ENCODE peak calls at places on chromosomes 4 and X, in ten cellular contexts. W is AG04449, Y is heart left ventricle, F is GM23248, L is testis, A is neuronal stem cell, B is left ventricle myocardium superior, O is NCI-H1105, E is neural crest cell, S is sciatic nerve. P is an unnamed sample.
A peak's percentile ranks its signal among the peaks of the same experiment; 100 is the strongest.

GRCh38 chr4:144174401-144175067 is 34.0 kb upstream of the GYPA start:
- DNase-seq in W (peak; percentile 2), Y (no peak), F (peak; percentile 77), L (no peak), A (peak; percentile 52), B (no peak), O (peak; percentile 4), E (no peak), S (no peak), P (peak; percentile 41)

GRCh38 chr4:172758586-172759340 is 409.8 kb upstream of the GALNT7 start:
- DNase-seq in W (peak; percentile 31), Y (no peak), F (peak; percentile 84), L (no peak), A (no peak), B (no peak), O (no peak), E (no peak), S (no peak), P (no peak)

GRCh38 chr4:172813359-172813923 is 355.2 kb upstream of the GALNT7 start:
- DNase-seq in W (no peak), Y (no peak), F (no peak), L (no peak), A (no peak), B (no peak), O (no peak), E (no peak), S (no peak), P (no peak)

GRCh38 chr4:140103676-140104075 is 50.3 kb downstream of the MAML3 start:
- DNase-seq in W (no peak), Y (no peak), F (peak; percentile 77), L (no peak), A (no peak), B (no peak), O (no peak), E (no peak), S (no peak), P (no peak)

GRCh38 chr4:73698217-73698616 is 42.2 kb upstream of the CXCL8 start:
- DNase-seq in W (no peak), Y (no peak), F (peak; percentile 63), L (peak; percentile 15), A (no peak), B (no peak), O (no peak), E (no peak), S (no peak), P (no peak)

GRCh38 chrX:133726642-133727041 is 258.8 kb downstream of the GPC3 start:
- DNase-seq in W (no peak), Y (no peak), F (no peak), L (no peak), A (no peak), B (no peak), O (no peak), E (no peak), S (no peak), P (no peak)

GRCh38 chrX:126847143-126847542 is 27.6 kb downstream of the PRR32 start:
- DNase-seq in W (no peak), Y (no peak), F (no peak), L (no peak), A (no peak), B (no peak), O (no peak), E (no peak), S (no peak), P (no peak)

GRCh38 chrX:40607381-40607780 is 15.8 kb upstream of the MPC1L start:
- DNase-seq in W (no peak), Y (no peak), F (no peak), L (no peak), A (no peak), B (no peak), O (no peak), E (no peak), S (no peak), P (no peak)

GRCh38 chr4:38965866-38966265 is 66.3 kb downstream of the TMEM156 start:
- DNase-seq in W (no peak), Y (no peak), F (no peak), L (no peak), A (no peak), B (no peak), O (no peak), E (no peak), S (no peak), P (no peak)

GRCh38 chr4:153083447-153083921 is 120.8 kb upstream of the TRIM2 start:
- DNase-seq in W (peak; percentile 31), Y (peak; percentile 34), F (peak; percentile 85), L (peak; percentile 57), A (peak; percentile 70), B (peak; percentile 35), O (peak; percentile 36), E (peak; percentile 61), S (no peak), P (peak; percentile 48)

GRCh38 chr4:162683659-162684370 is 482.9 kb downstream of the NAF1 start:
- DNase-seq in W (no peak), Y (no peak), F (no peak), L (no peak), A (no peak), B (no peak), O (no peak), E (no peak), S (no peak), P (no peak)

GRCh38 chr4:95508421-95508820 is 40.4 kb downstream of the UNC5C start:
- DNase-seq in W (no peak), Y (no peak), F (no peak), L (no peak), A (no peak), B (no peak), O (no peak), E (no peak), S (no peak), P (no peak)

GRCh38 chr4:149923736-149924135 is 108.1 kb upstream of the IQCM start:
- DNase-seq in W (no peak), Y (no peak), F (no peak), L (no peak), A (no peak), B (no peak), O (no peak), E (no peak), S (no peak), P (no peak)

P was measured in RPMI8226.